ENCODE peak calls at places on chromosome 16, in nine cellular contexts. One of them, this sample, is unnamed.

GRCh38 chr16:8885674-8886592 is 3.8 kb downstream of the LITAFD start:
- DNase-seq in GM10248: no peak
- DNase-seq in stomach: no peak
- DNase-seq in activated CD4-positive, alpha-beta T cell treated with anti-CD3 and anti-CD28 coated beads for 1 hour: no peak
- DNase-seq in epithelial cell of esophagus: peak; percentile 43
- DNase-seq in stimulated activated naive CD4-positive, alpha-beta T cell: no peak
- DNase-seq in cardiac fibroblast: peak; percentile 42
- DNase-seq in choroid plexus epithelial cell: no peak
- DNase-seq in nephron progenitor cell: no peak
- DNase-seq in this sample: no peak

GRCh38 chr16:1427473-1428461 is 3.1 kb upstream of the PERCC1 start:
- DNase-seq in activated CD4-positive, alpha-beta T cell treated with anti-CD3 and anti-CD28 coated beads for 1 hour: no peak
- DNase-seq in GM10248: no peak
- DNase-seq in epithelial cell of esophagus: no peak
- DNase-seq in choroid plexus epithelial cell: no peak
- DNase-seq in stimulated activated naive CD4-positive, alpha-beta T cell: no peak
- DNase-seq in cardiac fibroblast: no peak
- DNase-seq in nephron progenitor cell: no peak
- DNase-seq in stomach: no peak
- DNase-seq in this sample: no peak

GRCh38 chr16:800834-801488 is 427 bp upstream of the GNG13 start:
- DNase-seq in activated CD4-positive, alpha-beta T cell treated with anti-CD3 and anti-CD28 coated beads for 1 hour: no peak
- DNase-seq in epithelial cell of esophagus: no peak
- DNase-seq in stomach: no peak
- DNase-seq in cardiac fibroblast: no peak
- DNase-seq in choroid plexus epithelial cell: no peak
- DNase-seq in stimulated activated naive CD4-positive, alpha-beta T cell: no peak
- DNase-seq in nephron progenitor cell: no peak
- DNase-seq in GM10248: no peak
- DNase-seq in this sample: no peak

GRCh38 chr16:30948087-30948955 is 547 bp upstream of the ORAI3 start:
- DNase-seq in stimulated activated naive CD4-positive, alpha-beta T cell: peak; percentile 27
- DNase-seq in epithelial cell of esophagus: peak; percentile 93
- DNase-seq in stomach: peak; percentile 80
- DNase-seq in activated CD4-positive, alpha-beta T cell treated with anti-CD3 and anti-CD28 coated beads for 1 hour: no peak
- DNase-seq in nephron progenitor cell: peak; percentile 98
- DNase-seq in cardiac fibroblast: peak; percentile 99
- DNase-seq in choroid plexus epithelial cell: peak; percentile 99
- DNase-seq in GM10248: peak; percentile 58
- DNase-seq in this sample: peak; percentile 92

GRCh38 chr16:78929798-78930197 is 670.7 kb downstream of the MAF start:
- DNase-seq in stomach: no peak
- DNase-seq in GM10248: no peak
- DNase-seq in epithelial cell of esophagus: no peak
- DNase-seq in choroid plexus epithelial cell: no peak
- DNase-seq in activated CD4-positive, alpha-beta T cell treated with anti-CD3 and anti-CD28 coated beads for 1 hour: no peak
- DNase-seq in stimulated activated naive CD4-positive, alpha-beta T cell: no peak
- DNase-seq in cardiac fibroblast: no peak
- DNase-seq in nephron progenitor cell: no peak
- DNase-seq in this sample: no peak

GRCh38 chr16:53789159-53789558 is 85.2 kb downstream of the FTO start:
- DNase-seq in stomach: no peak
- DNase-seq in choroid plexus epithelial cell: peak; percentile 91
- DNase-seq in epithelial cell of esophagus: peak; percentile 40
- DNase-seq in GM10248: no peak
- DNase-seq in activated CD4-positive, alpha-beta T cell treated with anti-CD3 and anti-CD28 coated beads for 1 hour: no peak
- DNase-seq in cardiac fibroblast: peak; percentile 74
- DNase-seq in nephron progenitor cell: no peak
- DNase-seq in stimulated activated naive CD4-positive, alpha-beta T cell: no peak
- DNase-seq in this sample: no peak

GRCh38 chr16:57525761-57526160 is 10.6 kb downstream of the CCDC102A start:
- DNase-seq in activated CD4-positive, alpha-beta T cell treated with anti-CD3 and anti-CD28 coated beads for 1 hour: no peak
- DNase-seq in choroid plexus epithelial cell: no peak
- DNase-seq in nephron progenitor cell: peak; percentile 46
- DNase-seq in cardiac fibroblast: no peak
- DNase-seq in stimulated activated naive CD4-positive, alpha-beta T cell: no peak
- DNase-seq in epithelial cell of esophagus: peak; percentile 36
- DNase-seq in GM10248: no peak
- DNase-seq in stomach: no peak
- DNase-seq in this sample: no peak

GRCh38 chr16:3020604-3021448 is 658 bp downstream of the TNFRSF12A start:
- DNase-seq in cardiac fibroblast: peak; percentile 89
- DNase-seq in nephron progenitor cell: peak; percentile 85
- DNase-seq in choroid plexus epithelial cell: peak; percentile 86
- DNase-seq in activated CD4-positive, alpha-beta T cell treated with anti-CD3 and anti-CD28 coated beads for 1 hour: peak; percentile 61
- DNase-seq in GM10248: no peak
- DNase-seq in stomach: peak; percentile 78
- DNase-seq in stimulated activated naive CD4-positive, alpha-beta T cell: peak; percentile 45
- DNase-seq in epithelial cell of esophagus: peak; percentile 93
- DNase-seq in this sample: peak; percentile 89

GRCh38 chr16:89934611-89935553 is 11.7 kb downstream of the TUBB3 start:
- DNase-seq in epithelial cell of esophagus: no peak
- DNase-seq in choroid plexus epithelial cell: no peak
- DNase-seq in stimulated activated naive CD4-positive, alpha-beta T cell: no peak
- DNase-seq in stomach: no peak
- DNase-seq in cardiac fibroblast: no peak
- DNase-seq in GM10248: no peak
- DNase-seq in nephron progenitor cell: no peak
- DNase-seq in activated CD4-positive, alpha-beta T cell treated with anti-CD3 and anti-CD28 coated beads for 1 hour: no peak
- DNase-seq in this sample: no peak

GRCh38 chr16:53355064-53355463 is 79.2 kb upstream of the RBL2 start:
- DNase-seq in epithelial cell of esophagus: no peak
- DNase-seq in cardiac fibroblast: no peak
- DNase-seq in nephron progenitor cell: no peak
- DNase-seq in stomach: no peak
- DNase-seq in stimulated activated naive CD4-positive, alpha-beta T cell: no peak
- DNase-seq in GM10248: no peak
- DNase-seq in choroid plexus epithelial cell: no peak
- DNase-seq in activated CD4-positive, alpha-beta T cell treated with anti-CD3 and anti-CD28 coated beads for 1 hour: no peak
- DNase-seq in this sample: no peak

GRCh38 chr16:57764341-57765159 is 29.0 kb downstream of the KATNB1 start:
- DNase-seq in stimulated activated naive CD4-positive, alpha-beta T cell: peak; percentile 18
- DNase-seq in stomach: no peak
- DNase-seq in activated CD4-positive, alpha-beta T cell treated with anti-CD3 and anti-CD28 coated beads for 1 hour: no peak
- DNase-seq in GM10248: peak; percentile 65
- DNase-seq in choroid plexus epithelial cell: peak; percentile 79
- DNase-seq in epithelial cell of esophagus: peak; percentile 95
- DNase-seq in nephron progenitor cell: peak; percentile 52
- DNase-seq in cardiac fibroblast: peak; percentile 72
- DNase-seq in this sample: peak; percentile 75

GRCh38 chr16:19179890-19180490 is 11.9 kb downstream of the SYT17 start:
- DNase-seq in activated CD4-positive, alpha-beta T cell treated with anti-CD3 and anti-CD28 coated beads for 1 hour: no peak
- DNase-seq in choroid plexus epithelial cell: peak; percentile 71
- DNase-seq in GM10248: peak; percentile 81
- DNase-seq in epithelial cell of esophagus: peak; percentile 59
- DNase-seq in stimulated activated naive CD4-positive, alpha-beta T cell: no peak
- DNase-seq in cardiac fibroblast: peak; percentile 48
- DNase-seq in stomach: peak; percentile 72
- DNase-seq in nephron progenitor cell: peak; percentile 52
- DNase-seq in this sample: peak; percentile 66

GRCh38 chr16:53372942-53373871 is 61.1 kb upstream of the RBL2 start:
- DNase-seq in activated CD4-positive, alpha-beta T cell treated with anti-CD3 and anti-CD28 coated beads for 1 hour: peak; percentile 75
- DNase-seq in stimulated activated naive CD4-positive, alpha-beta T cell: peak; percentile 82
- DNase-seq in epithelial cell of esophagus: peak; percentile 73
- DNase-seq in stomach: peak; percentile 85
- DNase-seq in cardiac fibroblast: no peak
- DNase-seq in nephron progenitor cell: no peak
- DNase-seq in GM10248: peak; percentile 54
- DNase-seq in choroid plexus epithelial cell: no peak
- DNase-seq in this sample: peak; percentile 90

GRCh38 chr16:16133943-16134604 is 89.2 kb downstream of the ABCC6 start:
- DNase-seq in nephron progenitor cell: no peak
- DNase-seq in choroid plexus epithelial cell: no peak
- DNase-seq in stimulated activated naive CD4-positive, alpha-beta T cell: no peak
- DNase-seq in epithelial cell of esophagus: no peak
- DNase-seq in activated CD4-positive, alpha-beta T cell treated with anti-CD3 and anti-CD28 coated beads for 1 hour: no peak
- DNase-seq in GM10248: no peak
- DNase-seq in cardiac fibroblast: no peak
- DNase-seq in stomach: no peak
- DNase-seq in this sample: no peak

GRCh38 chr16:10126686-10127085 is 55.5 kb downstream of the GRIN2A start:
- DNase-seq in activated CD4-positive, alpha-beta T cell treated with anti-CD3 and anti-CD28 coated beads for 1 hour: no peak
- DNase-seq in cardiac fibroblast: no peak
- DNase-seq in choroid plexus epithelial cell: no peak
- DNase-seq in nephron progenitor cell: no peak
- DNase-seq in GM10248: no peak
- DNase-seq in stomach: no peak
- DNase-seq in stimulated activated naive CD4-positive, alpha-beta T cell: no peak
- DNase-seq in epithelial cell of esophagus: no peak
- DNase-seq in this sample: no peak

GRCh38 chr16:50680907-50681885 is at the start of gene SNX20:
- DNase-seq in choroid plexus epithelial cell: no peak
- DNase-seq in activated CD4-positive, alpha-beta T cell treated with anti-CD3 and anti-CD28 coated beads for 1 hour: peak; percentile 55
- DNase-seq in nephron progenitor cell: no peak
- DNase-seq in stimulated activated naive CD4-positive, alpha-beta T cell: peak; percentile 66
- DNase-seq in cardiac fibroblast: no peak
- DNase-seq in epithelial cell of esophagus: no peak
- DNase-seq in stomach: peak; percentile 43
- DNase-seq in GM10248: peak; percentile 73
- DNase-seq in this sample: peak; percentile 19

GRCh38 chr16:30619207-30619606 is 9.0 kb upstream of the ZNF689 start:
- DNase-seq in stomach: no peak
- DNase-seq in activated CD4-positive, alpha-beta T cell treated with anti-CD3 and anti-CD28 coated beads for 1 hour: no peak
- DNase-seq in GM10248: no peak
- DNase-seq in cardiac fibroblast: peak; percentile 34
- DNase-seq in epithelial cell of esophagus: peak; percentile 59
- DNase-seq in choroid plexus epithelial cell: no peak
- DNase-seq in nephron progenitor cell: no peak
- DNase-seq in stimulated activated naive CD4-positive, alpha-beta T cell: no peak
- DNase-seq in this sample: no peak

GRCh38 chr16:4316103-4316731 is 350 bp downstream of the GLIS2 start:
- DNase-seq in epithelial cell of esophagus: no peak
- DNase-seq in stimulated activated naive CD4-positive, alpha-beta T cell: no peak
- DNase-seq in nephron progenitor cell: peak; percentile 60
- DNase-seq in stomach: no peak
- DNase-seq in activated CD4-positive, alpha-beta T cell treated with anti-CD3 and anti-CD28 coated beads for 1 hour: no peak
- DNase-seq in GM10248: no peak
- DNase-seq in choroid plexus epithelial cell: no peak
- DNase-seq in cardiac fibroblast: peak; percentile 21
- DNase-seq in this sample: peak; percentile 48

GRCh38 chr16:78520470-78520869 is 421.0 kb downstream of the WWOX start:
- DNase-seq in stomach: no peak
- DNase-seq in epithelial cell of esophagus: no peak
- DNase-seq in GM10248: no peak
- DNase-seq in activated CD4-positive, alpha-beta T cell treated with anti-CD3 and anti-CD28 coated beads for 1 hour: no peak
- DNase-seq in stimulated activated naive CD4-positive, alpha-beta T cell: no peak
- DNase-seq in nephron progenitor cell: no peak
- DNase-seq in cardiac fibroblast: no peak
- DNase-seq in choroid plexus epithelial cell: no peak
- DNase-seq in this sample: no peak

GRCh38 chr16:89324056-89325010 is 106.8 kb downstream of the ZNF778 start:
- DNase-seq in epithelial cell of esophagus: peak; percentile 64
- DNase-seq in cardiac fibroblast: peak; percentile 57
- DNase-seq in GM10248: peak; percentile 79
- DNase-seq in choroid plexus epithelial cell: peak; percentile 82
- DNase-seq in stomach: no peak
- DNase-seq in stimulated activated naive CD4-positive, alpha-beta T cell: no peak
- DNase-seq in nephron progenitor cell: no peak
- DNase-seq in activated CD4-positive, alpha-beta T cell treated with anti-CD3 and anti-CD28 coated beads for 1 hour: no peak
- DNase-seq in this sample: no peak

GRCh38 chr16:57883953-57884654 is 81.8 kb upstream of the KIFC3 start:
- DNase-seq in choroid plexus epithelial cell: no peak
- DNase-seq in GM10248: no peak
- DNase-seq in stomach: no peak
- DNase-seq in cardiac fibroblast: no peak
- DNase-seq in nephron progenitor cell: peak; percentile 23
- DNase-seq in activated CD4-positive, alpha-beta T cell treated with anti-CD3 and anti-CD28 coated beads for 1 hour: no peak
- DNase-seq in epithelial cell of esophagus: peak; percentile 40
- DNase-seq in stimulated activated naive CD4-positive, alpha-beta T cell: no peak
- DNase-seq in this sample: no peak

GRCh38 chr16:66903544-66904427 is 14.9 kb downstream of the CDH16 start:
- DNase-seq in nephron progenitor cell: no peak
- DNase-seq in GM10248: no peak
- DNase-seq in stimulated activated naive CD4-positive, alpha-beta T cell: no peak
- DNase-seq in activated CD4-positive, alpha-beta T cell treated with anti-CD3 and anti-CD28 coated beads for 1 hour: no peak
- DNase-seq in epithelial cell of esophagus: no peak
- DNase-seq in stomach: peak; percentile 50
- DNase-seq in cardiac fibroblast: no peak
- DNase-seq in choroid plexus epithelial cell: no peak
- DNase-seq in this sample: no peak

This sample was measured in Caco-2.